ENCODE peak calls at places on chromosomes 5 and 9, in seven cellular contexts. F, M, W, X, U, N and V are unnamed samples.

GRCh38 chr9:14084867-14085266 is 229.1 kb downstream of the NFIB start:
- DNase-seq in F (no peak), M (no peak), W (no peak), X (no peak), U (no peak), N (no peak), V (no peak)

GRCh38 chr5:120817044-120817985 is 353.2 kb downstream of the PRR16 start:
- DNase-seq in F (no peak), M (no peak), W (no peak), X (no peak), U (peak; percentile 9), N (no peak), V (no peak)

GRCh38 chr5:68891718-68892117 is 202.1 kb upstream of the SLC30A5 start:
- DNase-seq in F (no peak), M (no peak), W (no peak), X (no peak), U (no peak), N (no peak), V (no peak)

GRCh38 chr5:38473008-38473407 is 83.4 kb downstream of the LIFR start:
- DNase-seq in F (no peak), M (peak; percentile 44), W (no peak), X (peak; percentile 32), U (no peak), N (no peak), V (peak; percentile 26)

GRCh38 chr5:160048131-160048530 is 39.2 kb downstream of the TTC1 start:
- DNase-seq in F (no peak), M (no peak), W (no peak), X (no peak), U (no peak), N (no peak), V (no peak)

GRCh38 chr9:89986190-89986589 is 381.4 kb downstream of the GADD45G start:
- DNase-seq in F (no peak), M (no peak), W (no peak), X (no peak), U (no peak), N (no peak), V (no peak)

GRCh38 chr5:136809382-136809781 is 444.0 kb upstream of the TRPC7 start:
- DNase-seq in F (no peak), M (no peak), W (no peak), X (no peak), U (no peak), N (no peak), V (no peak)

GRCh38 chr5:9596256-9596655 is 33.9 kb downstream of the TAS2R1 start:
- DNase-seq in F (no peak), M (no peak), W (no peak), X (no peak), U (no peak), N (no peak), V (no peak)

DNA sequence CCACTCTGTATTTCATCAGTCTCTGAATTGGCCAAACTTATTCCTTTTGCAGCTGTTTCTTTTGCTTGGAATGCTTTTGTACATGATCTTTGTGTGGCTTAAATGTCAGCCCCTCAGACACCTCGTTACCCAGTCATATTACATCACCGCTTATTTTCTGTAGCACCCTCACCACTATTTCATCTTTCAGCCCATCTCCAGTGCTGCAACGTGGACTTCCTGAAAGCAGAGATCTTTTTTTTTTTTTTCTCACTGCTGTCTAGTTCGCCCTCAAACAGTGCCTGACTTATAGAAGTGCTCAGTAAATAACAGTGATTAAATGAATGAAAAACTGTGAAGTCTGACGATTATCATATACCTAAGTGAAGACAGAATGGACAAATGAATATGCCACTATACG is 835 bp downstream of the SRA1 start:
- DNase-seq in F (no peak), M (no peak), W (no peak), X (no peak), U (no peak), N (no peak), V (peak; percentile 39)
- H3K27ac ChIP-seq in F (peak overlapping the region; percentile 93), M (peak overlapping the region; percentile 90), W (no peak overlapping the region), X (peak overlapping the region; percentile 91), U (peak overlapping the region; percentile 96), N (peak overlapping the region; percentile 86), V (peak overlapping the region; percentile 95)

DNA sequence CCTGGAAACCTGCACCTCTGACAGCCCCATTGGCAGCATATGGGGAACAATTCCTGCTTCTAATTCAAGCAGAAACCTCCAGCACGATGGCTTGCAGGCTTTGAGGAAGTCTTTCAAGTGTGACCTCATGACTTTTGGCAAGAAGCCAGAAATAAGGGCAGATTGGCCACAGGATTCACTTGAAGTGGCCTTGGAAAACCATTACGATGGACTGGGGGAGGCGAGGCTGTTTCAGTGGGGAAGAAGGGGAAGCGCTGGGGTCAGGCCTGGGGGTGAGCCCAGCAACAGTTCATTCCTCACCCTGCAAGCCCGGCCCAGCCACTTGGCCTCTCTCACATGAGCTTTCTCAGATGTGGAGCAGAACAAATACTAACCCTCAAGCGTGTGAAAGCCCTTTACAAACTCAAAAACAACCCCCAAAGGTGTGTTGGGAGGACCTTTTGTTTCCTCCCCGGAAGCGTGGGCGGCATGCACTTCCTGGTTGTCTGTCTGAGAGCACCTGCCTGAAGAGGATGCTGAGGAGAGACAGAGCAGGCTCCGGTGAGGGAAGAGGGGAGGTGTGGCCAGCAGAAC is 26.9 kb upstream of the EEIG1 start:
- DNase-seq in F (peak; percentile 84), M (peak; percentile 67), W (peak; percentile 67), X (peak; percentile 29), U (peak; percentile 89), N (peak; percentile 64), V (peak; percentile 50)
- TF ChIP-seq CTCF in F (no peak), M (no peak), W (no peak), X (no peak), U (no peak), N (no peak), V (no peak)

DNA sequence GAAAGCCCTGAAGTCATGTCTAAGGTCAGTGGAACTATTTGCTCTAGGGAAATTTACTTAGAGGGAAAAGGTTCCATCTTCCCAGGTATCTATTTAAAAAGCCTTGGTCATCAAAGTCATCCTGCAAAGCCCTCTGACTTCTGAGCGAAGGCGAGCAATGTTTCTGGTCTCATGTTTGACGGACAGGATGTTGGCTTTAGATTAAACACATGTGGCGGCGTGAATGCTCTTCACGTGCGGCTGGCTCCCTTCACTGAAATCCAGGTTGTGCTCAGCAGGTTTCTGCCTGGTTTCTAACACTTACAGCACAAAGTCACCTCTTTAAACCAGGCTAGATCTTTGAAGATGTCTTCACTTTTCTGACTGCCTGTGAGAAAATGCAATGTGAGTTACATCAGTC is 5.7 kb upstream of the ZBTB34 start:
- DNase-seq in F (no peak), M (no peak), W (no peak), X (no peak), U (no peak), N (no peak), V (no peak)
- H3K4me1 ChIP-seq in F (peaks cover 3% of the 10 kb centered on the region), M (no peaks in the 10 kb centered on the region), W (no peaks in the 10 kb centered on the region), X (peaks cover 7% of the 10 kb centered on the region), U (peaks cover 18% of the 10 kb centered on the region), N (peaks cover 5% of the 10 kb centered on the region), V (peaks cover 5% of the 10 kb centered on the region)

GRCh38 chr5:131536849-131537448 is 98.1 kb downstream of the RAPGEF6 start:
- DNase-seq in F (no peak), M (no peak), W (no peak), X (no peak), U (no peak), N (no peak), V (no peak)
- H3K27ac ChIP-seq in F (no peak overlapping the region), M (no peak overlapping the region), W (no peak overlapping the region), X (no peak overlapping the region), U (no peak overlapping the region), N (no peak overlapping the region), V (no peak overlapping the region)

GRCh38 chr9:88781500-88782391 is 209.5 kb upstream of the S1PR3 start:
- DNase-seq in F (peak; percentile 76), M (peak; percentile 48), W (no peak), X (peak; percentile 49), U (peak; percentile 48), N (no peak), V (peak; percentile 80)
- TF ChIP-seq CTCF in F (peak; percentile 55), M (peak; percentile 51), W (no peak), X (peak; percentile 67), U (no peak), N (peak; percentile 12), V (peak; percentile 68)

DNA sequence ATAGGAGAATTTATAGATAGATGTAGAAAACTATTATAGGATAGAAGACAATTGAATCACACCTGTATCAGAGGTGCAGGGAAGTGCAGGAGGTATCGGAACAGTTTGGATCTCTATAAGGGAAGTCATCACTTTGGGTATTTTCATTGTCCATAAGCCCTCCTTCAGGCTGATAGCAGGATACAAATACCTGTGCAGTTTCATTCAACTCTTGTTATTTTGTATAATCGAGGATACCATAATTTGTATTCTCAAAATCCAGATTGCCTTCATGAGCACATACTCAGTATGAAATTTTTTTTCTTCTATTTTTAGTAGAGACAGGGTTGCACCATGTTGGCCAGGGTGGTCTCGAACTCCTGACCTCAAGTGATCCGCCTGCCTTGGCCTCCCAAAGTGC is 289.1 kb downstream of the AOPEP start:
- DNase-seq in F (no peak), M (no peak), W (no peak), X (no peak), U (no peak), N (no peak), V (no peak)
- H3K4me1 ChIP-seq in F (peaks cover 36% of the 10 kb centered on the region), M (peaks cover 96% of the 10 kb centered on the region), W (no peaks in the 10 kb centered on the region), X (peaks cover 100% of the 10 kb centered on the region), U (peaks cover 99% of the 10 kb centered on the region), N (peaks cover 62% of the 10 kb centered on the region), V (peaks cover 65% of the 10 kb centered on the region)

GRCh38 chr9:136244116-136244775 is 1.4 kb downstream of the QSOX2 start:
- DNase-seq in F (no peak), M (no peak), W (no peak), X (no peak), U (no peak), N (no peak), V (peak; percentile 89)
- H3K27ac ChIP-seq in F (no peak overlapping the region), M (no peak overlapping the region), W (no peak overlapping the region), X (no peak overlapping the region), U (peak overlapping the region; percentile 97), N (no peak overlapping the region), V (no peak overlapping the region)

DNA sequence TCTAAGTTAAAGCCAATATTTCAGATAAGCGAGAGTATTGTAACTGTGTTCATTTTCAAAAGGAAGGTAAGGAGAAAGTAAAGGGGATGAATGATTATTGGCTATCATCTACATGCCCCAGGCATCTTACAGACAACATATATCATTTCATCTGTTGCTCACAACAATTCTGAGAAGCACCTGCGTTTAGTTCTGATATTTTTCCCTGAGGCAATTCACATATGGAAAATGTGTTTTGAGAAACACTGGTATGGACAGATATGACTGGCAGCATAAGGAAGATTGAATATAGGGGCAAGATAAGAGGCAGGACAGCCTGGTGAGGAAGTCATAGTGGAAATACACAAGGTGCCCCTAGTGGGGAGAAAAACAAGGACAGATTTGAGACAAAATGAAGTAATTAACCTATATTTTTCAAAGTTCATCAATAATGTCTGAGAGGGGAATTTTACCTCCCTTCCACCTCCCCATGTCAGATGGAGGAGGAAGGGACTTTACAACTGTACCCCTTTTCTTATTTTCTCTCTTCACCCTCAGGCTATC is 87.7 kb upstream of the TRIM32 start:
- DNase-seq in F (no peak), M (no peak), W (no peak), X (no peak), U (no peak), N (no peak), V (no peak)
- TF ChIP-seq CTCF in F (no peak), M (no peak), W (no peak), X (no peak), U (no peak), N (no peak), V (peak; percentile 32)